ENCODE peak calls at places on chromosomes 13 and 19, in ten cellular contexts. Z, Y, E, J, P, O, N, M, W and R are unnamed samples.

GRCh38 chr19:28619842-28620429 is 593.0 kb downstream of the UQCRFS1 start:
- DNase-seq in Z (no peak), Y (no peak), E (no peak), J (no peak), P (no peak), O (no peak), N (no peak), M (no peak), W (no peak), R (no peak)

GRCh38 chr13:36157475-36157874 is 26.3 kb upstream of the DCLK1 start:
- DNase-seq in Z (no peak), Y (no peak), E (no peak), J (no peak), P (no peak), O (no peak), N (no peak), M (no peak), W (no peak), R (no peak)

GRCh38 chr13:53276265-53276664 is 247.7 kb downstream of the OLFM4 start:
- DNase-seq in Z (no peak), Y (no peak), E (no peak), J (no peak), P (no peak), O (no peak), N (no peak), M (peak; percentile 93), W (no peak), R (no peak)

GRCh38 chr13:94494021-94494420 is 14.5 kb upstream of the DCT start:
- DNase-seq in Z (no peak), Y (no peak), E (no peak), J (no peak), P (no peak), O (no peak), N (no peak), M (no peak), W (no peak), R (no peak)

GRCh38 chr13:93227906-93228801 is 1.5 kb downstream of the GPC6 start:
- DNase-seq in Z (peak; percentile 86), Y (no peak), E (peak; percentile 21), J (no peak), P (peak; percentile 42), O (no peak), N (peak; percentile 22), M (peak; percentile 97), W (peak; percentile 37), R (peak; percentile 96)

GRCh38 chr13:69579351-69579750 is 528.3 kb upstream of the ATXN8OS start:
- DNase-seq in Z (no peak), Y (no peak), E (no peak), J (no peak), P (no peak), O (no peak), N (no peak), M (peak; percentile 18), W (no peak), R (no peak)

GRCh38 chr13:50518131-50518530 is 325.4 kb downstream of the DLEU7 start:
- DNase-seq in Z (no peak), Y (no peak), E (no peak), J (no peak), P (no peak), O (no peak), N (no peak), M (no peak), W (no peak), R (no peak)

GRCh38 chr19:51882518-51882917 is 5.2 kb downstream of the ZNF577 start:
- DNase-seq in Z (no peak), Y (no peak), E (no peak), J (no peak), P (no peak), O (no peak), N (no peak), M (no peak), W (no peak), R (no peak)

GRCh38 chr13:71360041-71360440 is 507.0 kb downstream of the DACH1 start:
- DNase-seq in Z (no peak), Y (no peak), E (no peak), J (no peak), P (no peak), O (no peak), N (no peak), M (no peak), W (no peak), R (no peak)

GRCh38 chr13:93080587-93080986 is 146.0 kb upstream of the GPC6 start:
- DNase-seq in Z (no peak), Y (no peak), E (no peak), J (no peak), P (no peak), O (no peak), N (no peak), M (no peak), W (no peak), R (no peak)

GRCh38 chr19:3710265-3710812 is 2.2 kb downstream of the TJP3 start:
- DNase-seq in Z (peak; percentile 77), Y (peak; percentile 88), E (peak; percentile 98), J (no peak), P (peak; percentile 96), O (no peak), N (peak; percentile 47), M (peak; percentile 56), W (peak; percentile 46), R (no peak)

GRCh38 chr19:54158812-54159351 is 639 bp downstream of the LENG1 start:
- DNase-seq in Z (no peak), Y (no peak), E (no peak), J (no peak), P (no peak), O (no peak), N (no peak), M (no peak), W (no peak), R (no peak)

GRCh38 chr13:34044660-34045080 is 226.7 kb downstream of the RFC3 start:
- DNase-seq in Z (no peak), Y (no peak), E (no peak), J (no peak), P (no peak), O (no peak), N (no peak), M (no peak), W (no peak), R (peak; percentile 92)

GRCh38 chr13:109479534-109479933 is 306.8 kb downstream of the IRS2 start:
- DNase-seq in Z (no peak), Y (no peak), E (no peak), J (no peak), P (no peak), O (no peak), N (no peak), M (no peak), W (no peak), R (no peak)

GRCh38 chr13:77305276-77305675 is 21.6 kb downstream of the MYCBP2 start:
- DNase-seq in Z (no peak), Y (no peak), E (no peak), J (no peak), P (no peak), O (no peak), N (no peak), M (no peak), W (no peak), R (peak; percentile 31)

GRCh38 chr19:310141-310651 is 19.0 kb upstream of the PLPP2 start:
- DNase-seq in Z (no peak), Y (no peak), E (no peak), J (no peak), P (no peak), O (no peak), N (no peak), M (no peak), W (no peak), R (no peak)
- H3K27ac ChIP-seq in Z (no peak overlapping the region), Y (peak overlapping the region; percentile 84), E (no peak overlapping the region), J (no peak overlapping the region), P (peak overlapping the region; percentile 78), O (no peak overlapping the region), N (no peak overlapping the region), M (no peak overlapping the region), W (no peak overlapping the region), R (no peak overlapping the region)

DNA sequence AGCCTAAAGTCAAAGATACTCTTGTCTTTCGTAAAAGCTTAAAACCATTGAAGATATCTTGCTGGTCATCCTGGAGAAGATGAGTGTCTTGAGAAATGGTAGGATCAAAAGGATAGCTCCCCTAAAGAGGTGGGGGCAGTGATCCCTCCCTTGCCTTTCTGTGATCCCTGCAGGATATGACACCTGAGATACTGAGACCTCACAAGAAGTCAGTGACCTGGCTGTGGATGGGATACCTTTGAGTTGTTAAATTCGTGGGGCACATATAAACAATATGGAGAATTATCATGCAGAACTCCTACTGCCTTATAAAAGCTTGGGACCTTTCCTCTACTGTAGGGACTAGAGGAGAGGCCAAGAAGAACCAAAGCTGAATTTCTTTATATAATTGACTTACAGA is 21.4 kb downstream of the STOML3 start:
- DNase-seq in Z (no peak), Y (no peak), E (no peak), J (no peak), P (no peak), O (no peak), N (no peak), M (no peak), W (no peak), R (no peak)
- H3K36me3 ChIP-seq in Z (no peaks in the 10 kb centered on the region), Y (no peaks in the 10 kb centered on the region), E (no peaks in the 10 kb centered on the region), J (no peaks in the 10 kb centered on the region), P (no peaks in the 10 kb centered on the region), O (no peaks in the 10 kb centered on the region), N (no peaks in the 10 kb centered on the region), M (no peaks in the 10 kb centered on the region), W (no peaks in the 10 kb centered on the region), R (no peaks in the 10 kb centered on the region)

GRCh38 chr13:73195091-73195490 is 136.3 kb downstream of the KLF5 start:
- DNase-seq in Z (no peak), Y (no peak), E (no peak), J (no peak), P (no peak), O (no peak), N (no peak), M (no peak), W (no peak), R (no peak)

GRCh38 chr13:73189766-73190165 is 131.0 kb downstream of the KLF5 start:
- DNase-seq in Z (no peak), Y (no peak), E (no peak), J (no peak), P (no peak), O (no peak), N (no peak), M (peak; percentile 79), W (no peak), R (no peak)

GRCh38 chr13:73193541-73193940 is 134.7 kb downstream of the KLF5 start:
- DNase-seq in Z (no peak), Y (no peak), E (no peak), J (no peak), P (no peak), O (no peak), N (no peak), M (no peak), W (no peak), R (no peak)

GRCh38 chr13:73190477-73190876 is 131.7 kb downstream of the KLF5 start:
- DNase-seq in Z (no peak), Y (no peak), E (no peak), J (no peak), P (no peak), O (no peak), N (no peak), M (no peak), W (no peak), R (no peak)

GRCh38 chr13:73194310-73194709 is 135.5 kb downstream of the KLF5 start:
- DNase-seq in Z (no peak), Y (no peak), E (no peak), J (no peak), P (no peak), O (no peak), N (no peak), M (no peak), W (no peak), R (no peak)
- H3K27ac ChIP-seq in Z (no peak overlapping the region), Y (no peak overlapping the region), E (no peak overlapping the region), J (no peak overlapping the region), P (no peak overlapping the region), O (no peak overlapping the region), N (no peak overlapping the region), M (no peak overlapping the region), W (no peak overlapping the region), R (no peak overlapping the region)

GRCh38 chr19:9165256-9165655 is 13.5 kb upstream of the OR7D2 start:
- DNase-seq in Z (no peak), Y (no peak), E (no peak), J (no peak), P (no peak), O (no peak), N (no peak), M (no peak), W (no peak), R (no peak)
- H3K36me3 ChIP-seq in Z (peaks cover 79% of the 10 kb centered on the region), Y (peaks cover 21% of the 10 kb centered on the region), E (peaks cover 41% of the 10 kb centered on the region), J (peaks cover 28% of the 10 kb centered on the region), P (peaks cover 33% of the 10 kb centered on the region), O (peaks cover 61% of the 10 kb centered on the region), N (peaks cover 28% of the 10 kb centered on the region), M (peaks cover 21% of the 10 kb centered on the region), W (peaks cover 4% of the 10 kb centered on the region), R (peaks cover 64% of the 10 kb centered on the region)